ENCODE peak calls at places on chromosomes 7 and 10, in six cellular contexts. One of them, this sample, is unnamed. For H3K36me3, the result is how much of the 10 kb centered on the place peaks cover.

GRCh38 chr7:151964951-151965350 is 8.7 kb downstream of the GALNTL5 start:
- DNase-seq in fibroblast of lung: no peak
- DNase-seq in CD8-positive, alpha-beta memory T cell: no peak
- DNase-seq in ovary: no peak
- DNase-seq in transverse colon: no peak
- DNase-seq in mesenchymal stem cell: no peak
- DNase-seq in this sample: no peak

GRCh38 chr7:75055830-75056431 is 17.7 kb downstream of the RCC1L start:
- DNase-seq in fibroblast of lung: peak
- DNase-seq in CD8-positive, alpha-beta memory T cell: no peak
- DNase-seq in ovary: peak
- DNase-seq in transverse colon: no peak
- DNase-seq in mesenchymal stem cell: no peak
- DNase-seq in this sample: no peak

GRCh38 chr7:38186593-38187314 is 8.7 kb downstream of the STARD3NL start:
- DNase-seq in fibroblast of lung: peak
- DNase-seq in CD8-positive, alpha-beta memory T cell: no peak
- DNase-seq in ovary: no peak
- DNase-seq in transverse colon: no peak
- DNase-seq in mesenchymal stem cell: peak
- DNase-seq in this sample: peak

GRCh38 chr7:136006208-136006607 is 29.0 kb upstream of the MTPN start:
- DNase-seq in fibroblast of lung: no peak
- DNase-seq in CD8-positive, alpha-beta memory T cell: no peak
- DNase-seq in ovary: no peak
- DNase-seq in transverse colon: no peak
- DNase-seq in mesenchymal stem cell: no peak
- DNase-seq in this sample: no peak

GRCh38 chr10:64635906-64636305 is 1114.7 kb downstream of the REEP3 start:
- DNase-seq in fibroblast of lung: no peak
- DNase-seq in CD8-positive, alpha-beta memory T cell: no peak
- DNase-seq in ovary: no peak
- DNase-seq in transverse colon: no peak
- DNase-seq in mesenchymal stem cell: no peak
- DNase-seq in this sample: no peak

GRCh38 chr10:73413528-73414229 is at the start of gene ANXA7:
- DNase-seq in fibroblast of lung: peak
- DNase-seq in CD8-positive, alpha-beta memory T cell: peak
- DNase-seq in ovary: peak
- DNase-seq in transverse colon: peak
- DNase-seq in mesenchymal stem cell: peak
- DNase-seq in this sample: no peak

GRCh38 chr10:118333871-118334270 is 8.3 kb downstream of the FAM204A start:
- DNase-seq in fibroblast of lung: no peak
- DNase-seq in CD8-positive, alpha-beta memory T cell: no peak
- DNase-seq in ovary: no peak
- DNase-seq in transverse colon: no peak
- DNase-seq in mesenchymal stem cell: no peak
- DNase-seq in this sample: no peak

GRCh38 chr10:17582015-17582414 is 35.2 kb downstream of the HACD1 start:
- DNase-seq in fibroblast of lung: no peak
- DNase-seq in CD8-positive, alpha-beta memory T cell: no peak
- DNase-seq in ovary: no peak
- DNase-seq in transverse colon: no peak
- DNase-seq in mesenchymal stem cell: no peak
- DNase-seq in this sample: no peak

GRCh38 chr10:119206603-119207366 is 586 bp upstream of the GRK5 start:
- DNase-seq in fibroblast of lung: peak
- DNase-seq in CD8-positive, alpha-beta memory T cell: peak
- DNase-seq in ovary: peak
- DNase-seq in transverse colon: peak
- DNase-seq in mesenchymal stem cell: peak
- DNase-seq in this sample: no peak

GRCh38 chr10:91340613-91341362 is 69.4 kb upstream of the HECTD2 start:
- DNase-seq in fibroblast of lung: peak
- DNase-seq in CD8-positive, alpha-beta memory T cell: no peak
- DNase-seq in ovary: no peak
- DNase-seq in transverse colon: no peak
- DNase-seq in mesenchymal stem cell: peak
- DNase-seq in this sample: peak

GRCh38 chr10:129074939-129075338 is 392.1 kb upstream of the MGMT start:
- DNase-seq in fibroblast of lung: no peak
- DNase-seq in CD8-positive, alpha-beta memory T cell: no peak
- DNase-seq in ovary: no peak
- DNase-seq in transverse colon: no peak
- DNase-seq in mesenchymal stem cell: no peak
- DNase-seq in this sample: no peak

GRCh38 chr7:30893357-30893756 is 18.3 kb upstream of the AQP1 start:
- DNase-seq in fibroblast of lung: peak
- DNase-seq in CD8-positive, alpha-beta memory T cell: no peak
- DNase-seq in ovary: no peak
- DNase-seq in transverse colon: no peak
- DNase-seq in mesenchymal stem cell: peak
- DNase-seq in this sample: no peak

GRCh38 chr7:65436163-65436562 is 62.5 kb downstream of the ZNF92 start:
- DNase-seq in fibroblast of lung: no peak
- DNase-seq in CD8-positive, alpha-beta memory T cell: no peak
- DNase-seq in ovary: no peak
- DNase-seq in transverse colon: no peak
- DNase-seq in mesenchymal stem cell: no peak
- DNase-seq in this sample: no peak

GRCh38 chr10:129963831-129964501 is at the start of gene EBF3:
- DNase-seq in fibroblast of lung: no peak
- DNase-seq in CD8-positive, alpha-beta memory T cell: peak
- DNase-seq in ovary: peak
- DNase-seq in transverse colon: peak
- DNase-seq in mesenchymal stem cell: peak
- DNase-seq in this sample: no peak

GRCh38 chr10:22690614-22691431 is 23.6 kb downstream of the PIP4K2A start:
- DNase-seq in fibroblast of lung: peak
- DNase-seq in CD8-positive, alpha-beta memory T cell: no peak
- DNase-seq in ovary: no peak
- DNase-seq in transverse colon: no peak
- DNase-seq in mesenchymal stem cell: peak
- DNase-seq in this sample: no peak

GRCh38 chr10:87782721-87783120 is 35.3 kb downstream of the ATAD1 start:
- DNase-seq in fibroblast of lung: no peak
- DNase-seq in CD8-positive, alpha-beta memory T cell: no peak
- DNase-seq in ovary: no peak
- DNase-seq in transverse colon: no peak
- DNase-seq in mesenchymal stem cell: peak
- DNase-seq in this sample: no peak

GRCh38 chr7:103065666-103066065 is 8.9 kb downstream of the FBXL13 start:
- DNase-seq in fibroblast of lung: peak
- DNase-seq in CD8-positive, alpha-beta memory T cell: peak
- DNase-seq in ovary: no peak
- DNase-seq in transverse colon: peak
- DNase-seq in mesenchymal stem cell: peak
- DNase-seq in this sample: no peak

GRCh38 chr10:101783736-101784118 is 481 bp upstream of the NPM3 start:
- DNase-seq in fibroblast of lung: no peak
- DNase-seq in CD8-positive, alpha-beta memory T cell: no peak
- DNase-seq in ovary: peak
- DNase-seq in transverse colon: no peak
- DNase-seq in mesenchymal stem cell: no peak
- DNase-seq in this sample: no peak

GRCh38 chr10:77925795-77926565 is 575 bp downstream of the DLG5 start:
- DNase-seq in fibroblast of lung: peak
- DNase-seq in CD8-positive, alpha-beta memory T cell: no peak
- DNase-seq in ovary: peak
- DNase-seq in transverse colon: peak
- DNase-seq in mesenchymal stem cell: peak
- DNase-seq in this sample: no peak

GRCh38 chr7:2792856-2793487 is 51.1 kb downstream of the GNA12 start:
- DNase-seq in fibroblast of lung: no peak
- DNase-seq in CD8-positive, alpha-beta memory T cell: no peak
- DNase-seq in ovary: no peak
- DNase-seq in transverse colon: no peak
- DNase-seq in mesenchymal stem cell: no peak
- DNase-seq in this sample: no peak

GRCh38 chr10:124450783-124451057 is 885 bp upstream of the NKX1-2 start:
- DNase-seq in fibroblast of lung: no peak
- DNase-seq in CD8-positive, alpha-beta memory T cell: no peak
- DNase-seq in ovary: no peak
- DNase-seq in transverse colon: no peak
- DNase-seq in mesenchymal stem cell: no peak
- DNase-seq in this sample: no peak

GRCh38 chr10:60513281-60513680 is 123.6 kb upstream of the ANK3 start:
- DNase-seq in fibroblast of lung: no peak
- DNase-seq in CD8-positive, alpha-beta memory T cell: no peak
- DNase-seq in ovary: no peak
- DNase-seq in transverse colon: no peak
- DNase-seq in mesenchymal stem cell: no peak
- DNase-seq in this sample: no peak

GRCh38 chr10:80205478-80206276 is at the start of gene ANXA11:
- DNase-seq in fibroblast of lung: peak
- DNase-seq in CD8-positive, alpha-beta memory T cell: peak
- DNase-seq in ovary: peak
- DNase-seq in transverse colon: peak
- DNase-seq in mesenchymal stem cell: peak
- DNase-seq in this sample: no peak

GRCh38 chr10:80210259-80210658 is 4.9 kb upstream of the ANXA11 start:
- DNase-seq in fibroblast of lung: no peak
- DNase-seq in CD8-positive, alpha-beta memory T cell: no peak
- DNase-seq in ovary: no peak
- DNase-seq in transverse colon: no peak
- DNase-seq in mesenchymal stem cell: no peak
- DNase-seq in this sample: no peak

GRCh38 chr10:80206277-80206655 is 929 bp upstream of the ANXA11 start:
- DNase-seq in fibroblast of lung: no peak
- DNase-seq in CD8-positive, alpha-beta memory T cell: no peak
- DNase-seq in ovary: no peak
- DNase-seq in transverse colon: no peak
- DNase-seq in mesenchymal stem cell: no peak
- DNase-seq in this sample: no peak

GRCh38 chr10:80204801-80205477 is 398 bp downstream of the ANXA11 start:
- DNase-seq in fibroblast of lung: no peak
- DNase-seq in CD8-positive, alpha-beta memory T cell: peak
- DNase-seq in ovary: peak
- DNase-seq in transverse colon: peak
- DNase-seq in mesenchymal stem cell: peak
- DNase-seq in this sample: no peak

GRCh38 chr10:80207768-80208385 is 2.5 kb upstream of the ANXA11 start:
- DNase-seq in fibroblast of lung: no peak
- DNase-seq in CD8-positive, alpha-beta memory T cell: no peak
- DNase-seq in ovary: peak
- DNase-seq in transverse colon: no peak
- DNase-seq in mesenchymal stem cell: no peak
- DNase-seq in this sample: no peak
- H3K4me3 ChIP-seq in fibroblast of lung: peak
- H3K4me3 ChIP-seq in CD8-positive, alpha-beta memory T cell: no peak
- H3K4me3 ChIP-seq in ovary: peak
- H3K4me3 ChIP-seq in transverse colon: peak
- H3K4me3 ChIP-seq in mesenchymal stem cell: no peak
- H3K4me3 ChIP-seq in this sample: no peak

GRCh38 chr10:5961405-5962100 is 15.8 kb downstream of the IL15RA start:
- DNase-seq in fibroblast of lung: no peak
- DNase-seq in CD8-positive, alpha-beta memory T cell: no peak
- DNase-seq in ovary: peak
- DNase-seq in transverse colon: no peak
- DNase-seq in mesenchymal stem cell: no peak
- DNase-seq in this sample: no peak

GRCh38 chr10:5963071-5963470 is 14.3 kb downstream of the IL15RA start:
- DNase-seq in fibroblast of lung: no peak
- DNase-seq in CD8-positive, alpha-beta memory T cell: no peak
- DNase-seq in ovary: peak
- DNase-seq in transverse colon: no peak
- DNase-seq in mesenchymal stem cell: no peak
- DNase-seq in this sample: no peak

GRCh38 chr10:5965266-5965665 is 12.1 kb downstream of the IL15RA start:
- DNase-seq in fibroblast of lung: no peak
- DNase-seq in CD8-positive, alpha-beta memory T cell: no peak
- DNase-seq in ovary: peak
- DNase-seq in transverse colon: no peak
- DNase-seq in mesenchymal stem cell: no peak
- DNase-seq in this sample: no peak

GRCh38 chr10:5964736-5965135 is 12.6 kb downstream of the IL15RA start:
- DNase-seq in fibroblast of lung: no peak
- DNase-seq in CD8-positive, alpha-beta memory T cell: no peak
- DNase-seq in ovary: peak
- DNase-seq in transverse colon: peak
- DNase-seq in mesenchymal stem cell: no peak
- DNase-seq in this sample: no peak

DNA sequence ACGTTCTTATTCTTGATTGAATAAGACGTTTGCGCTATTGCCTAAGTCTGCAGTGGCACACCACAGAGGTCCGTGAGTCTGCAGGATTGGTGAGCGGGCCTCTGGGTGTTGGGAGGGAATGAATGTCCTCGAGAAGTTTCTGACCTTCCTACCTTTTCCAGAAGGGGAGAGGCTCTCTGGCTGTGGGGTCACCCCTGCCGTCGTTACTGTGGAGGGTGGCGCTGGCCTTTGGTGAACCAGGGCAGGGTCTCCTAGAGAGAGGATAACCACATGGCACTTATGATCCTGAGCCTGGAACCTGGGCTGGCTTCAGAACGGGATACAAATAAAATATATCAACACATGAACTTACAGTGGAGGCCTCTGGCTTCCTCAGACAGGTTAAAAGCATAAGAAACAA is 13.8 kb downstream of the IL15RA start:
- DNase-seq in fibroblast of lung: no peak
- DNase-seq in CD8-positive, alpha-beta memory T cell: no peak
- DNase-seq in ovary: peak
- DNase-seq in transverse colon: no peak
- DNase-seq in mesenchymal stem cell: no peak
- DNase-seq in this sample: no peak
- H3K36me3 ChIP-seq in fibroblast of lung: under half
- H3K36me3 ChIP-seq in CD8-positive, alpha-beta memory T cell: under half
- H3K36me3 ChIP-seq in ovary: under half
- H3K36me3 ChIP-seq in transverse colon: under half
- H3K36me3 ChIP-seq in mesenchymal stem cell: under half
- H3K36me3 ChIP-seq in this sample: under half

DNA sequence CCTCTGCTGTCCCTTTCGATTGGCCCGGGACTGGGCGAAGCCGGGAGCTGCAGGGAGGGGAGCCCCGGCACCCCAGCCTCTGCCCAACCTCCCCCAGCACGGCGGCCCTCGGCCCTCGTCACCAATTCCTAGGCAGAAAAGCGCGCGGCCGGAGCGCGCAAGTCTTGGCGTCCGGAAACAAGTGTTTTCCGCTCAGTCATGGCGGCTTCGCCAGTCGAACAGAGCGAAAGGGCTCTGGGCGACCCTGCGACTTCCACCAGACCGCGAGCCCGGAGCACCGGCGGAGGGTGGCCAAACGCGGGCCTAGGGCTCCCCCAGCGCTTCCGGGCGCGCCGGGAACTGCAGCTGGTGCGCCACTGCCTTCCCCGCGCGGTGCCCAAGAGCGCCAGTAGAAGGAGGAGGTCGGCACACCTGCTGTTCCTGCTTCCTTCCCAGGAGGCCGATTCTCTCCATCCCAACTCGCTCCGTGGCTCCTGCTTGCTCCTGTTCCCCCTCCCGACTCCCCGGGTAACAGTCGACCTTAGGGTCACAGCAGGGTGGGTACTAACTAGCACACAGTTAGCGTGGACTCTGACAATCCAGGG is 729.9 kb downstream of the ZWINT start:
- DNase-seq in fibroblast of lung: peak
- DNase-seq in CD8-positive, alpha-beta memory T cell: no peak
- DNase-seq in ovary: peak
- DNase-seq in transverse colon: peak
- DNase-seq in mesenchymal stem cell: peak
- DNase-seq in this sample: no peak
- H3K4me3 ChIP-seq in fibroblast of lung: no peak
- H3K4me3 ChIP-seq in CD8-positive, alpha-beta memory T cell: no peak
- H3K4me3 ChIP-seq in ovary: peak
- H3K4me3 ChIP-seq in transverse colon: peak
- H3K4me3 ChIP-seq in mesenchymal stem cell: peak
- H3K4me3 ChIP-seq in this sample: peak

GRCh38 chr7:780516-780915 is 51.8 kb upstream of the SUN1 start:
- DNase-seq in fibroblast of lung: no peak
- DNase-seq in CD8-positive, alpha-beta memory T cell: no peak
- DNase-seq in ovary: no peak
- DNase-seq in transverse colon: no peak
- DNase-seq in mesenchymal stem cell: no peak
- DNase-seq in this sample: no peak
- H3K36me3 ChIP-seq in fibroblast of lung: under half
- H3K36me3 ChIP-seq in CD8-positive, alpha-beta memory T cell: under half
- H3K36me3 ChIP-seq in ovary: under half
- H3K36me3 ChIP-seq in transverse colon: under half
- H3K36me3 ChIP-seq in mesenchymal stem cell: half or more
- H3K36me3 ChIP-seq in this sample: under half

This sample was measured in kidney epithelial cell.